ENCODE peak calls at places on chromosome 15, in seven cellular contexts. One of them, this sample, is unnamed.

GRCh38 chr15:79122943-79123342 is 32.4 kb upstream of the RASGRF1 start:
- DNase-seq in kidney epithelial cell: no peak
- DNase-seq in NCI-H1930: no peak
- DNase-seq in RPMI8226: peak; percentile 81
- DNase-seq in cardiac septum: no peak
- DNase-seq in NT2/D1: no peak
- DNase-seq in NCI-H1694 treated with DMSO at 0.1 percent for 48 hours: no peak
- DNase-seq in this sample: no peak

GRCh38 chr15:70627734-70628541 is 135.4 kb downstream of the UACA start:
- DNase-seq in kidney epithelial cell: no peak
- DNase-seq in NCI-H1930: no peak
- DNase-seq in RPMI8226: peak; percentile 24
- DNase-seq in cardiac septum: no peak
- DNase-seq in NT2/D1: no peak
- DNase-seq in NCI-H1694 treated with DMSO at 0.1 percent for 48 hours: no peak
- DNase-seq in this sample: no peak

GRCh38 chr15:96756656-96757055 is 426.2 kb downstream of the NR2F2 start:
- DNase-seq in kidney epithelial cell: no peak
- DNase-seq in NCI-H1930: no peak
- DNase-seq in RPMI8226: no peak
- DNase-seq in cardiac septum: no peak
- DNase-seq in NT2/D1: no peak
- DNase-seq in NCI-H1694 treated with DMSO at 0.1 percent for 48 hours: no peak
- DNase-seq in this sample: no peak

GRCh38 chr15:81763304-81763703 is 282.5 kb downstream of the MEX3B start:
- DNase-seq in kidney epithelial cell: no peak
- DNase-seq in NCI-H1930: no peak
- DNase-seq in RPMI8226: no peak
- DNase-seq in cardiac septum: no peak
- DNase-seq in NT2/D1: no peak
- DNase-seq in NCI-H1694 treated with DMSO at 0.1 percent for 48 hours: no peak
- DNase-seq in this sample: no peak

GRCh38 chr15:56968256-56968655 is 49.8 kb downstream of the TCF12 start:
- DNase-seq in kidney epithelial cell: no peak
- DNase-seq in NCI-H1930: no peak
- DNase-seq in RPMI8226: no peak
- DNase-seq in cardiac septum: no peak
- DNase-seq in NT2/D1: no peak
- DNase-seq in NCI-H1694 treated with DMSO at 0.1 percent for 48 hours: no peak
- DNase-seq in this sample: no peak

GRCh38 chr15:90496791-90497190 is 32.9 kb upstream of the CRTC3 start:
- DNase-seq in kidney epithelial cell: no peak
- DNase-seq in NCI-H1930: no peak
- DNase-seq in RPMI8226: no peak
- DNase-seq in cardiac septum: no peak
- DNase-seq in NT2/D1: no peak
- DNase-seq in NCI-H1694 treated with DMSO at 0.1 percent for 48 hours: no peak
- DNase-seq in this sample: no peak

GRCh38 chr15:59691194-59691805 is 2.2 kb upstream of the BNIP2 start:
- DNase-seq in kidney epithelial cell: no peak
- DNase-seq in NCI-H1930: no peak
- DNase-seq in RPMI8226: peak; percentile 71
- DNase-seq in cardiac septum: no peak
- DNase-seq in NT2/D1: peak; percentile 1
- DNase-seq in NCI-H1694 treated with DMSO at 0.1 percent for 48 hours: peak; percentile 37
- DNase-seq in this sample: peak; percentile 32

GRCh38 chr15:42716125-42716524 is 20.8 kb downstream of the CDAN1 start:
- DNase-seq in kidney epithelial cell: no peak
- DNase-seq in NCI-H1930: no peak
- DNase-seq in RPMI8226: no peak
- DNase-seq in cardiac septum: no peak
- DNase-seq in NT2/D1: no peak
- DNase-seq in NCI-H1694 treated with DMSO at 0.1 percent for 48 hours: no peak
- DNase-seq in this sample: no peak

GRCh38 chr15:52427804-52428203 is 100.9 kb downstream of the MYO5A start:
- DNase-seq in kidney epithelial cell: peak; percentile 35
- DNase-seq in NCI-H1930: no peak
- DNase-seq in RPMI8226: no peak
- DNase-seq in cardiac septum: no peak
- DNase-seq in NT2/D1: no peak
- DNase-seq in NCI-H1694 treated with DMSO at 0.1 percent for 48 hours: no peak
- DNase-seq in this sample: no peak